ENCODE peak calls at places on chromosome 16, in eight cellular contexts. W, F, K, H, O, S, C and N are unnamed samples.

GRCh38 chr16:86048221-86048620 is 149.3 kb downstream of the IRF8 start:
- DNase-seq in S (no peak), O (no peak), C (no peak), W (no peak), F (no peak), K (no peak), H (no peak), N (no peak)

GRCh38 chr16:74778646-74779045 is 4.0 kb upstream of the FA2H start:
- DNase-seq in F (no peak), O (no peak), C (no peak), K (no peak), H (no peak), S (no peak), W (no peak), N (no peak)

GRCh38 chr16:675884-676564 is 553 bp downstream of the RHBDL1 start:
- DNase-seq in S (no peak), W (no peak), K (no peak), C (no peak), O (no peak), F (no peak), H (peak; percentile 59), N (no peak)

GRCh38 chr16:81494888-81495287 is 50.3 kb downstream of the CMIP start:
- DNase-seq in H (no peak), F (no peak), K (no peak), S (no peak), C (no peak), O (no peak), W (no peak), N (no peak)

GRCh38 chr16:20355114-20355782 is 2.7 kb upstream of the UMOD start:
- DNase-seq in H (no peak), C (no peak), K (no peak), W (no peak), S (no peak), O (no peak), F (no peak), N (no peak)

GRCh38 chr16:84641643-84642358 is 6.5 kb upstream of the KLHL36 start:
- DNase-seq in C (no peak), H (no peak), W (no peak), S (no peak), K (no peak), O (no peak), F (peak; percentile 24), N (no peak)

GRCh38 chr16:58032710-58033293 is 7.2 kb downstream of the MMP15 start:
- DNase-seq in H (peak; percentile 72), W (no peak), S (no peak), C (no peak), F (no peak), K (no peak), O (no peak), N (no peak)

GRCh38 chr16:21162661-21163151 is 4.2 kb downstream of the LDAF1 start:
- DNase-seq in C (no peak), H (no peak), K (no peak), O (peak; percentile 32), F (peak; percentile 22), S (no peak), W (peak; percentile 35), N (no peak)

GRCh38 chr16:81296631-81297030 is 18.1 kb upstream of the GAN start:
- DNase-seq in C (no peak), K (no peak), H (no peak), S (no peak), W (no peak), F (no peak), O (no peak), N (no peak)

GRCh38 chr16:58462089-58462488 is 37.9 kb upstream of the NDRG4 start:
- DNase-seq in S (no peak), F (no peak), O (no peak), W (no peak), H (no peak), C (no peak), K (no peak), N (no peak)

GRCh38 chr16:15777533-15778203 is 79.2 kb downstream of the MYH11 start:
- DNase-seq in F (peak; percentile 68), H (peak; percentile 27), C (peak; percentile 27), W (no peak), O (peak; percentile 74), S (no peak), K (peak; percentile 66), N (peak; percentile 46)

GRCh38 chr16:19783847-19784736 is 66.0 kb downstream of the IQCK start:
- DNase-seq in H (no peak), W (no peak), K (no peak), O (no peak), F (no peak), C (no peak), S (no peak), N (no peak)

GRCh38 chr16:53257001-53257400 is 177.3 kb upstream of the RBL2 start:
- DNase-seq in W (no peak), F (peak; percentile 58), C (peak; percentile 41), S (no peak), K (no peak), H (no peak), O (peak; percentile 76), N (no peak)

GRCh38 chr16:88784074-88784855 is 755 bp downstream of the PIEZO1 start:
- DNase-seq in S (peak; percentile 57), C (peak; percentile 80), F (peak; percentile 77), H (peak; percentile 91), K (peak; percentile 82), O (peak; percentile 83), W (no peak), N (peak; percentile 76)

GRCh38 chr16:66899945-66900688 is 18.6 kb downstream of the CDH16 start:
- DNase-seq in W (peak; percentile 18), H (no peak), K (peak; percentile 36), S (no peak), F (peak; percentile 90), O (peak; percentile 78), C (peak; percentile 60), N (no peak)

GRCh38 chr16:81531415-81531814 is 86.8 kb downstream of the CMIP start:
- DNase-seq in H (no peak), K (no peak), W (no peak), F (peak; percentile 15), S (no peak), C (no peak), O (no peak), N (no peak)

GRCh38 chr16:14641877-14642276 is 9.1 kb downstream of the BFAR start:
- DNase-seq in F (no peak), C (no peak), K (peak; percentile 34), S (no peak), W (no peak), H (no peak), O (peak; percentile 7), N (no peak)

GRCh38 chr16:82945420-82946096 is 318.8 kb downstream of the CDH13 start:
- DNase-seq in O (peak; percentile 27), W (no peak), F (no peak), H (no peak), S (no peak), K (no peak), C (no peak), N (peak; percentile 52)

GRCh38 chr16:69448470-69449193 is 24.2 kb downstream of the CYB5B start:
- DNase-seq in H (no peak), C (peak; percentile 56), O (peak; percentile 60), S (no peak), K (no peak), F (no peak), W (peak; percentile 70), N (no peak)

GRCh38 chr16:54546481-54546880 is 259.9 kb upstream of the IRX3 start:
- DNase-seq in O (no peak), K (no peak), S (no peak), F (no peak), C (no peak), H (no peak), W (no peak), N (no peak)

GRCh38 chr16:58011652-58012051 is 10.4 kb downstream of the USB1 start:
- DNase-seq in F (peak; percentile 72), H (no peak), O (peak; percentile 66), W (no peak), K (no peak), C (peak; percentile 85), S (no peak), N (no peak)

GRCh38 chr16:87964049-87964448 is 12.8 kb downstream of the BANP start:
- DNase-seq in W (no peak), K (no peak), H (no peak), F (no peak), O (no peak), C (no peak), S (no peak), N (no peak)

GRCh38 chr16:70696952-70697600 is 11.2 kb upstream of the MTSS2 start:
- DNase-seq in W (no peak), K (peak; percentile 97), F (no peak), S (peak; percentile 61), O (no peak), H (no peak), C (no peak), N (peak; percentile 70)